ENCODE peak calls at places on chromosomes 7 and 10, in six cellular contexts. One of them, this sample, is unnamed.

GRCh38 chr7:155590215-155591023 is 44.1 kb upstream of the CNPY1 start:
- DNase-seq in IMR-90: peak
- DNase-seq in H1: no peak
- DNase-seq in H9: peak
- DNase-seq in neuronal stem cell: no peak
- DNase-seq in trophoblast cell: no peak
- DNase-seq in this sample: peak

GRCh38 chr7:42065942-42066341 is 171.1 kb downstream of the GLI3 start:
- DNase-seq in IMR-90: peak
- DNase-seq in H1: no peak
- DNase-seq in H9: no peak
- DNase-seq in neuronal stem cell: peak
- DNase-seq in trophoblast cell: no peak
- DNase-seq in this sample: peak

GRCh38 chr7:116969371-116969902 is 16.1 kb downstream of the ST7 start:
- DNase-seq in IMR-90: no peak
- DNase-seq in H1: no peak
- DNase-seq in H9: no peak
- DNase-seq in neuronal stem cell: no peak
- DNase-seq in trophoblast cell: no peak
- DNase-seq in this sample: no peak

GRCh38 chr10:11697718-11698527 is 44.3 kb upstream of the ECHDC3 start:
- DNase-seq in IMR-90: no peak
- DNase-seq in H1: no peak
- DNase-seq in H9: no peak
- DNase-seq in neuronal stem cell: no peak
- DNase-seq in trophoblast cell: no peak
- DNase-seq in this sample: no peak

GRCh38 chr7:134737561-134738353 is 41.7 kb upstream of the CALD1 start:
- DNase-seq in IMR-90: peak
- DNase-seq in H1: no peak
- DNase-seq in H9: no peak
- DNase-seq in neuronal stem cell: no peak
- DNase-seq in trophoblast cell: peak
- DNase-seq in this sample: peak

GRCh38 chr10:128420623-128421022 is 294.4 kb upstream of the MKI67 start:
- DNase-seq in IMR-90: no peak
- DNase-seq in H1: peak
- DNase-seq in H9: no peak
- DNase-seq in neuronal stem cell: no peak
- DNase-seq in trophoblast cell: no peak
- DNase-seq in this sample: no peak

GRCh38 chr10:34696423-34696822 is 118.7 kb downstream of the PARD3 start:
- DNase-seq in IMR-90: peak
- DNase-seq in H1: no peak
- DNase-seq in H9: no peak
- DNase-seq in neuronal stem cell: no peak
- DNase-seq in trophoblast cell: no peak
- DNase-seq in this sample: peak

GRCh38 chr7:76260171-76260703 is 42.2 kb upstream of the HSPB1 start:
- DNase-seq in IMR-90: no peak
- DNase-seq in H1: peak
- DNase-seq in H9: peak
- DNase-seq in neuronal stem cell: peak
- DNase-seq in trophoblast cell: no peak
- DNase-seq in this sample: peak

GRCh38 chr7:22234247-22234646 is 122.7 kb downstream of the RAPGEF5 start:
- DNase-seq in IMR-90: no peak
- DNase-seq in H1: no peak
- DNase-seq in H9: no peak
- DNase-seq in neuronal stem cell: no peak
- DNase-seq in trophoblast cell: no peak
- DNase-seq in this sample: no peak

DNA sequence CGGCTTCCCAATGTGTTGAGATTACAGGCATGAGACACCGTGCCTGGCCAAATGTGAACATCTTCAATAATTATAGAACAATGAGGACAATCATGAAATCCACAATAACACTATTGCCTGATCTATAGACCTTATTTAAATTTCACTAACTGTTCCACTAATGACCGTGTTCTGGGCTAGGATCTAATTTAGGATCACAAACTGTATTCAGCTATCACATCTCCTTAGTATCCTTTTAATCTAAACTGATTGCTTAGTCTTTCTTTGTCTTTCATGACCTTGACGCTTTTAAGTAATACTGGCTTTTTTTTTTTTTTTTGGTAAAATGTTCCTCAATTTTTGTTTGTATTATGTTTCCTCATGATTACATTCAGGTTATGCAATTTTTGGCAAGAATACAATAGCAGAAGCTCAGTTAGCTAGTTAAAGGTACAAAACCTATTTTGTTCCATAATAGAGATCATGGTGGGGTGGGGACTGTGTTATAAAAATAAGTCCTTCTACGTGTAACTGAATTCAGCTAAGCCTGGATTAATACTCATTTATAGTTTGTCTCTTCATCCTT is 158.4 kb downstream of the AOAH start:
- DNase-seq in IMR-90: no peak
- DNase-seq in H1: no peak
- DNase-seq in H9: no peak
- DNase-seq in neuronal stem cell: no peak
- DNase-seq in trophoblast cell: no peak
- DNase-seq in this sample: no peak
- H3K14ac ChIP-seq in IMR-90: no peak
- H3K14ac ChIP-seq in H1: no peak
- H3K14ac ChIP-seq in H9: no peak
- H3K14ac ChIP-seq in neuronal stem cell: no peak
- H3K14ac ChIP-seq in trophoblast cell: no peak
- H3K14ac ChIP-seq in this sample: no peak

DNA sequence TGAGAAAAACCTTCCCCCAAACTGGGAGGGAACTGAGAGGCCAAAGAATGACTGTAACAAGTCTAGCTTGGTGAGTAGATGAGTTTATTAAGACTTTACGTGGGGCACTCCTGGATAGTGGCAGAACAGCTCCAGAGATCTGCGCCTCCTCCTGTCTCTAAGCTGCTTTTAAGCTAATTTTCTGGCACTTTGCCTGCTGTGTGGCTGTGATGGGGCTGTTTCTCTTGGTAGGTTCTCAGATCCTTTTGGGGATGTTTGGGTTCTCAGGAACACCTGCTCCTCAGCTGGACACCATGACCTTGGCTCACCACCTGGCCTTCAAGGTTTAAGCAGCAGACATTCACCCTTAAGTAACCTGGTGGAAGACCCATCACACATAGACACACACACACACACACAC is 68.3 kb downstream of the AKR1E2 start:
- DNase-seq in IMR-90: no peak
- DNase-seq in H1: no peak
- DNase-seq in H9: no peak
- DNase-seq in neuronal stem cell: no peak
- DNase-seq in trophoblast cell: no peak
- DNase-seq in this sample: no peak
- H3K14ac ChIP-seq in IMR-90: no peak
- H3K14ac ChIP-seq in H1: no peak
- H3K14ac ChIP-seq in H9: no peak
- H3K14ac ChIP-seq in neuronal stem cell: no peak
- H3K14ac ChIP-seq in trophoblast cell: no peak
- H3K14ac ChIP-seq in this sample: no peak

GRCh38 chr10:100502926-100503480 is 16.7 kb downstream of the SEC31B start:
- DNase-seq in IMR-90: no peak
- DNase-seq in H1: no peak
- DNase-seq in H9: no peak
- DNase-seq in neuronal stem cell: no peak
- DNase-seq in trophoblast cell: no peak
- DNase-seq in this sample: no peak
- H3K14ac ChIP-seq in IMR-90: no peak
- H3K14ac ChIP-seq in H1: no peak
- H3K14ac ChIP-seq in H9: no peak
- H3K14ac ChIP-seq in neuronal stem cell: no peak
- H3K14ac ChIP-seq in trophoblast cell: no peak
- H3K14ac ChIP-seq in this sample: no peak

DNA sequence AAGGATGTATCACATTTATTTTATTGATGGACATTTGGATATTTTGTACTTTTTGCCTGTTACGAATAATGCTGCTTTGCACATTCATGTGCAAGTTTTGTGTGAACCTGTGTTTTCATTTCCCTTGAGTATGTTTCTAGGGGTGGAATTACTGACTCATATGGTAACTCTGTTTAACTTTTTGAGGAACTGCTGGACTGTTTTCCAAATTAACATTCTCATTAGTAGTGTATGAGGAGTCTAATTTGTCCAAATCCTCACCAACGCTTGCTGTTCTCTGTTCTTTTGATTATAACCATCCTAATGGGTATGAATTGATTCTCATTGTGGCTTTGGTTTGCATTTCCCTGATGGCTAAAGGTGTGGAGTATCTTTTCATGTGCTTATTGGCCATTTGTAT is 3.2 kb downstream of the WDR11 start:
- DNase-seq in IMR-90: no peak
- DNase-seq in H1: no peak
- DNase-seq in H9: no peak
- DNase-seq in neuronal stem cell: no peak
- DNase-seq in trophoblast cell: no peak
- DNase-seq in this sample: no peak
- H3K14ac ChIP-seq in IMR-90: no peak
- H3K14ac ChIP-seq in H1: no peak
- H3K14ac ChIP-seq in H9: no peak
- H3K14ac ChIP-seq in neuronal stem cell: no peak
- H3K14ac ChIP-seq in trophoblast cell: no peak
- H3K14ac ChIP-seq in this sample: no peak

This sample was measured in mesenchymal stem cell.